ENCODE peak calls at places on chromosomes 4 and X, in nine cellular contexts. One of them, this sample, is unnamed.

GRCh38 chr4:24686866-24687672 is 102.7 kb upstream of the DHX15 start:
- DNase-seq in tibial nerve: peak
- DNase-seq in H7: peak
- DNase-seq in upper lobe of left lung: no peak
- DNase-seq in heart left ventricle: no peak
- DNase-seq in NT2/D1: no peak
- DNase-seq in NCI-H1105: no peak
- DNase-seq in HTR-8/SVneo: peak
- DNase-seq in activated T-helper 9 cell treated with anti-CD3 and anti-CD28 coated beads, Interleukin-2, amount 50 U/mL, for 16 hours: no peak
- DNase-seq in this sample: peak

GRCh38 chr4:147430111-147430510 is 50.8 kb upstream of the EDNRA start:
- DNase-seq in H7: no peak
- DNase-seq in NT2/D1: no peak
- DNase-seq in HTR-8/SVneo: no peak
- DNase-seq in upper lobe of left lung: no peak
- DNase-seq in heart left ventricle: no peak
- DNase-seq in tibial nerve: no peak
- DNase-seq in activated T-helper 9 cell treated with anti-CD3 and anti-CD28 coated beads, Interleukin-2, amount 50 U/mL, for 16 hours: no peak
- DNase-seq in NCI-H1105: no peak
- DNase-seq in this sample: no peak

GRCh38 chr4:165328101-165328425 is 594 bp downstream of the MSMO1 start:
- DNase-seq in upper lobe of left lung: no peak
- DNase-seq in NCI-H1105: no peak
- DNase-seq in activated T-helper 9 cell treated with anti-CD3 and anti-CD28 coated beads, Interleukin-2, amount 50 U/mL, for 16 hours: no peak
- DNase-seq in HTR-8/SVneo: no peak
- DNase-seq in tibial nerve: no peak
- DNase-seq in NT2/D1: no peak
- DNase-seq in H7: peak
- DNase-seq in heart left ventricle: no peak
- DNase-seq in this sample: no peak

GRCh38 chrX:19682712-19683331 is 167.5 kb upstream of the MAP3K15 start:
- DNase-seq in activated T-helper 9 cell treated with anti-CD3 and anti-CD28 coated beads, Interleukin-2, amount 50 U/mL, for 16 hours: peak
- DNase-seq in H7: peak
- DNase-seq in heart left ventricle: peak
- DNase-seq in HTR-8/SVneo: no peak
- DNase-seq in tibial nerve: peak
- DNase-seq in NT2/D1: no peak
- DNase-seq in NCI-H1105: no peak
- DNase-seq in upper lobe of left lung: no peak
- DNase-seq in this sample: no peak

GRCh38 chr4:139177888-139178609 is 1.0 kb upstream of the ELF2 start:
- DNase-seq in activated T-helper 9 cell treated with anti-CD3 and anti-CD28 coated beads, Interleukin-2, amount 50 U/mL, for 16 hours: peak
- DNase-seq in tibial nerve: peak
- DNase-seq in H7: peak
- DNase-seq in NT2/D1: no peak
- DNase-seq in heart left ventricle: peak
- DNase-seq in HTR-8/SVneo: peak
- DNase-seq in NCI-H1105: peak
- DNase-seq in upper lobe of left lung: peak
- DNase-seq in this sample: peak

GRCh38 chr4:71713611-71714203 is 70.2 kb downstream of the GC start:
- DNase-seq in NT2/D1: no peak
- DNase-seq in activated T-helper 9 cell treated with anti-CD3 and anti-CD28 coated beads, Interleukin-2, amount 50 U/mL, for 16 hours: no peak
- DNase-seq in HTR-8/SVneo: peak
- DNase-seq in upper lobe of left lung: no peak
- DNase-seq in NCI-H1105: peak
- DNase-seq in H7: peak
- DNase-seq in heart left ventricle: no peak
- DNase-seq in tibial nerve: peak
- DNase-seq in this sample: peak

GRCh38 chrX:73239242-73239641 is 24.6 kb upstream of the NAP1L2 start:
- DNase-seq in H7: peak
- DNase-seq in tibial nerve: no peak
- DNase-seq in heart left ventricle: no peak
- DNase-seq in upper lobe of left lung: no peak
- DNase-seq in NCI-H1105: no peak
- DNase-seq in NT2/D1: no peak
- DNase-seq in activated T-helper 9 cell treated with anti-CD3 and anti-CD28 coated beads, Interleukin-2, amount 50 U/mL, for 16 hours: no peak
- DNase-seq in HTR-8/SVneo: no peak
- DNase-seq in this sample: no peak

GRCh38 chr4:5998333-5998936 is 19.8 kb downstream of the C4orf50 start:
- DNase-seq in tibial nerve: peak
- DNase-seq in heart left ventricle: peak
- DNase-seq in NCI-H1105: peak
- DNase-seq in NT2/D1: peak
- DNase-seq in activated T-helper 9 cell treated with anti-CD3 and anti-CD28 coated beads, Interleukin-2, amount 50 U/mL, for 16 hours: no peak
- DNase-seq in HTR-8/SVneo: peak
- DNase-seq in H7: peak
- DNase-seq in upper lobe of left lung: no peak
- DNase-seq in this sample: peak

GRCh38 chr4:142238589-142238988 is 602.2 kb downstream of the IL15 start:
- DNase-seq in activated T-helper 9 cell treated with anti-CD3 and anti-CD28 coated beads, Interleukin-2, amount 50 U/mL, for 16 hours: no peak
- DNase-seq in tibial nerve: no peak
- DNase-seq in H7: no peak
- DNase-seq in HTR-8/SVneo: no peak
- DNase-seq in NT2/D1: no peak
- DNase-seq in upper lobe of left lung: no peak
- DNase-seq in heart left ventricle: no peak
- DNase-seq in NCI-H1105: no peak
- DNase-seq in this sample: no peak

GRCh38 chrX:110145854-110146253 is 142.9 kb downstream of the TMEM164 start:
- DNase-seq in heart left ventricle: no peak
- DNase-seq in HTR-8/SVneo: no peak
- DNase-seq in activated T-helper 9 cell treated with anti-CD3 and anti-CD28 coated beads, Interleukin-2, amount 50 U/mL, for 16 hours: no peak
- DNase-seq in NCI-H1105: no peak
- DNase-seq in upper lobe of left lung: no peak
- DNase-seq in tibial nerve: no peak
- DNase-seq in NT2/D1: no peak
- DNase-seq in H7: no peak
- DNase-seq in this sample: no peak

GRCh38 chr4:4461850-4462249 is 74.9 kb downstream of the NSG1 start:
- DNase-seq in H7: no peak
- DNase-seq in NT2/D1: no peak
- DNase-seq in HTR-8/SVneo: no peak
- DNase-seq in tibial nerve: no peak
- DNase-seq in heart left ventricle: no peak
- DNase-seq in activated T-helper 9 cell treated with anti-CD3 and anti-CD28 coated beads, Interleukin-2, amount 50 U/mL, for 16 hours: peak
- DNase-seq in NCI-H1105: no peak
- DNase-seq in upper lobe of left lung: peak
- DNase-seq in this sample: no peak

GRCh38 chr4:97370581-97370980 is 772.7 kb downstream of the STPG2 start:
- DNase-seq in heart left ventricle: no peak
- DNase-seq in HTR-8/SVneo: no peak
- DNase-seq in H7: no peak
- DNase-seq in NT2/D1: no peak
- DNase-seq in activated T-helper 9 cell treated with anti-CD3 and anti-CD28 coated beads, Interleukin-2, amount 50 U/mL, for 16 hours: no peak
- DNase-seq in tibial nerve: no peak
- DNase-seq in upper lobe of left lung: no peak
- DNase-seq in NCI-H1105: no peak
- DNase-seq in this sample: no peak

GRCh38 chr4:142379277-142380051 is 466.6 kb downstream of the INPP4B start:
- DNase-seq in NT2/D1: no peak
- DNase-seq in activated T-helper 9 cell treated with anti-CD3 and anti-CD28 coated beads, Interleukin-2, amount 50 U/mL, for 16 hours: no peak
- DNase-seq in NCI-H1105: no peak
- DNase-seq in tibial nerve: no peak
- DNase-seq in heart left ventricle: no peak
- DNase-seq in upper lobe of left lung: no peak
- DNase-seq in H7: no peak
- DNase-seq in HTR-8/SVneo: peak
- DNase-seq in this sample: no peak

GRCh38 chrX:154484255-154485149 is 1.9 kb downstream of the UBL4A start:
- DNase-seq in H7: no peak
- DNase-seq in HTR-8/SVneo: no peak
- DNase-seq in activated T-helper 9 cell treated with anti-CD3 and anti-CD28 coated beads, Interleukin-2, amount 50 U/mL, for 16 hours: no peak
- DNase-seq in NT2/D1: no peak
- DNase-seq in heart left ventricle: no peak
- DNase-seq in upper lobe of left lung: no peak
- DNase-seq in tibial nerve: no peak
- DNase-seq in NCI-H1105: no peak
- DNase-seq in this sample: no peak

GRCh38 chr4:60344908-60345307 is 855.2 kb upstream of the ADGRL3 start:
- DNase-seq in upper lobe of left lung: no peak
- DNase-seq in activated T-helper 9 cell treated with anti-CD3 and anti-CD28 coated beads, Interleukin-2, amount 50 U/mL, for 16 hours: no peak
- DNase-seq in tibial nerve: no peak
- DNase-seq in NT2/D1: no peak
- DNase-seq in heart left ventricle: no peak
- DNase-seq in H7: no peak
- DNase-seq in NCI-H1105: no peak
- DNase-seq in HTR-8/SVneo: no peak
- DNase-seq in this sample: no peak

GRCh38 chr4:118743867-118744266 is 58.7 kb downstream of the METTL14 start:
- DNase-seq in NT2/D1: no peak
- DNase-seq in NCI-H1105: no peak
- DNase-seq in upper lobe of left lung: no peak
- DNase-seq in H7: no peak
- DNase-seq in tibial nerve: no peak
- DNase-seq in activated T-helper 9 cell treated with anti-CD3 and anti-CD28 coated beads, Interleukin-2, amount 50 U/mL, for 16 hours: no peak
- DNase-seq in HTR-8/SVneo: no peak
- DNase-seq in heart left ventricle: no peak
- DNase-seq in this sample: no peak

GRCh38 chr4:2217726-2218125 is 24.2 kb downstream of the HAUS3 start:
- DNase-seq in tibial nerve: no peak
- DNase-seq in heart left ventricle: no peak
- DNase-seq in NT2/D1: no peak
- DNase-seq in activated T-helper 9 cell treated with anti-CD3 and anti-CD28 coated beads, Interleukin-2, amount 50 U/mL, for 16 hours: no peak
- DNase-seq in upper lobe of left lung: no peak
- DNase-seq in H7: no peak
- DNase-seq in NCI-H1105: no peak
- DNase-seq in HTR-8/SVneo: no peak
- DNase-seq in this sample: no peak

GRCh38 chrX:2484232-2484631 is 16.5 kb downstream of the DHRSX start:
- DNase-seq in heart left ventricle: no peak
- DNase-seq in upper lobe of left lung: no peak
- DNase-seq in NT2/D1: no peak
- DNase-seq in NCI-H1105: no peak
- DNase-seq in activated T-helper 9 cell treated with anti-CD3 and anti-CD28 coated beads, Interleukin-2, amount 50 U/mL, for 16 hours: no peak
- DNase-seq in tibial nerve: no peak
- DNase-seq in H7: no peak
- DNase-seq in HTR-8/SVneo: no peak
- DNase-seq in this sample: no peak

GRCh38 chr4:152929888-152930287 is 6.2 kb upstream of the FHDC1 start:
- DNase-seq in NT2/D1: no peak
- DNase-seq in NCI-H1105: no peak
- DNase-seq in heart left ventricle: no peak
- DNase-seq in activated T-helper 9 cell treated with anti-CD3 and anti-CD28 coated beads, Interleukin-2, amount 50 U/mL, for 16 hours: no peak
- DNase-seq in H7: peak
- DNase-seq in tibial nerve: no peak
- DNase-seq in HTR-8/SVneo: no peak
- DNase-seq in upper lobe of left lung: no peak
- DNase-seq in this sample: no peak

GRCh38 chr4:73856518-73856917 is 3.4 kb downstream of the PF4V1 start:
- DNase-seq in H7: no peak
- DNase-seq in heart left ventricle: no peak
- DNase-seq in NT2/D1: no peak
- DNase-seq in upper lobe of left lung: no peak
- DNase-seq in activated T-helper 9 cell treated with anti-CD3 and anti-CD28 coated beads, Interleukin-2, amount 50 U/mL, for 16 hours: no peak
- DNase-seq in HTR-8/SVneo: no peak
- DNase-seq in tibial nerve: peak
- DNase-seq in NCI-H1105: no peak
- DNase-seq in this sample: no peak

This sample was measured in HuH-7.5.